ENCODE peak calls at places on chromosomes 7 and 10, in five cellular contexts. O, C, X, M and Y are unnamed samples. For H4K20me1, the result is how much of the 10 kb centered on the place peaks cover.

GRCh38 chr7:43294080-43294630 is 181.7 kb downstream of the HECW1 start:
- DNase-seq in O (no peak), C (no peak), X (peak), M (no peak), Y (peak)

GRCh38 chr7:154178890-154179289 is 126.7 kb downstream of the DPP6 start:
- DNase-seq in O (no peak), C (no peak), X (no peak), M (no peak), Y (no peak)

GRCh38 chr7:93442478-93443224 is 131.9 kb downstream of the CALCR start:
- DNase-seq in O (peak), C (no peak), X (peak), M (peak), Y (peak)

GRCh38 chr7:158955932-158956804 is 99.8 kb downstream of the DYNC2I1 start:
- DNase-seq in O (no peak), C (no peak), X (no peak), M (no peak), Y (no peak)

GRCh38 chr10:114874827-114875541 is 53.4 kb downstream of the FHIP2A start:
- DNase-seq in O (no peak), C (no peak), X (peak), M (no peak), Y (peak)

GRCh38 chr7:23529262-23529859 is 2.4 kb downstream of the TRA2A start:
- DNase-seq in O (no peak), C (no peak), X (no peak), M (no peak), Y (no peak)

GRCh38 chr10:133439517-133440461 is 14.0 kb upstream of the SCART1 start:
- DNase-seq in O (no peak), C (no peak), X (no peak), M (no peak), Y (no peak)

GRCh38 chr10:132516771-132517725 is 20.5 kb upstream of the INPP5A start:
- DNase-seq in O (no peak), C (peak), X (peak), M (no peak), Y (peak)

GRCh38 chr7:140697447-140698143 is 1.1 kb downstream of the NDUFB2 start:
- DNase-seq in O (no peak), C (no peak), X (peak), M (no peak), Y (no peak)

GRCh38 chr7:99030951-99031350 is 113.0 kb downstream of the SMURF1 start:
- DNase-seq in O (no peak), C (no peak), X (no peak), M (no peak), Y (no peak)

GRCh38 chr7:132049462-132050304 is 493.3 kb upstream of the PODXL start:
- DNase-seq in O (peak), C (no peak), X (no peak), M (peak), Y (peak)

GRCh38 chr7:30799206-30799975 is 28.2 kb downstream of the MINDY4 start:
- DNase-seq in O (no peak), C (peak), X (peak), M (peak), Y (no peak)

GRCh38 chr7:76342222-76342621 is 16.6 kb downstream of the YWHAG start:
- DNase-seq in O (no peak), C (no peak), X (no peak), M (no peak), Y (no peak)

GRCh38 chr7:30430777-30431176 is 47.8 kb downstream of the NOD1 start:
- DNase-seq in O (no peak), C (no peak), X (no peak), M (peak), Y (no peak)

GRCh38 chr7:48962821-48963505 is 38.6 kb downstream of the CDC14C start:
- DNase-seq in O (no peak), C (no peak), X (peak), M (no peak), Y (no peak)

GRCh38 chr10:7193369-7193768 is 217.5 kb downstream of the SFMBT2 start:
- DNase-seq in O (no peak), C (no peak), X (no peak), M (no peak), Y (no peak)

GRCh38 chr10:93711891-93712290 is 9.5 kb upstream of the FRA10AC1 start:
- DNase-seq in O (no peak), C (no peak), X (peak), M (no peak), Y (no peak)

GRCh38 chr7:82740246-82740848 is 296.8 kb upstream of the CACNA2D1 start:
- DNase-seq in O (peak), C (peak), X (peak), M (peak), Y (peak)

GRCh38 chr7:156578978-156579430 is 61.6 kb upstream of the RNF32 start:
- DNase-seq in O (no peak), C (no peak), X (no peak), M (no peak), Y (peak)

GRCh38 chr10:25933653-25934608 is at the start of gene MYO3A:
- DNase-seq in O (no peak), C (no peak), X (no peak), M (no peak), Y (peak)

GRCh38 chr10:125153693-125154490 is 6.5 kb downstream of the CTBP2 start:
- DNase-seq in O (no peak), C (no peak), X (peak), M (no peak), Y (peak)

GRCh38 chr10:125152646-125153368 is 7.6 kb downstream of the CTBP2 start:
- DNase-seq in O (no peak), C (no peak), X (peak), M (no peak), Y (peak)

GRCh38 chr10:125149278-125150047 is 10.9 kb downstream of the CTBP2 start:
- DNase-seq in O (no peak), C (no peak), X (peak), M (no peak), Y (peak)

GRCh38 chr10:125151824-125152634 is 8.3 kb downstream of the CTBP2 start:
- DNase-seq in O (no peak), C (no peak), X (no peak), M (no peak), Y (peak)

GRCh38 chr10:125151170-125151823 is 9.1 kb downstream of the CTBP2 start:
- DNase-seq in O (no peak), C (no peak), X (no peak), M (no peak), Y (peak)
- H4K20me1 ChIP-seq in O (under half), C (half or more), X (under half), M (under half), Y (under half)

DNA sequence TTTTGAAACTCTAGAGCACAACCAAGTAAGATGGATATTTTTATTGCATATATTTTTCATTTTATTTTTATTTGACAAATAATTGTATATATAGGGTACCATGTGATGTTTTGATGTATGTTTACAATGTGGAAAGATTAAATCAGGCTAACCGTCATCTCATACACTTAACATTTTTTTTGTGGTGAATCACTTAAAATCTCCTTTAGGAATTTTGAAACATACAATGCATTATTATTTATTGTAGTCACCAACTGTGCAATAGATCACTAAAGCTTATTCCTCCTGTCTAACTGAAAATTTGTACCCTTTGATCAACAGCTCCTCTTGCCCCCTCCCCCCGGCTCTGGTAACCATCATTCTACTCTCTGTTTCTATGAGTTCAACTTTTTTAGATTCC is 77.2 kb downstream of the DNAH11 start:
- DNase-seq in O (no peak), C (no peak), X (no peak), M (no peak), Y (no peak)
- H4K20me1 ChIP-seq in O (under half), C (under half), X (under half), M (under half), Y (under half)

DNA sequence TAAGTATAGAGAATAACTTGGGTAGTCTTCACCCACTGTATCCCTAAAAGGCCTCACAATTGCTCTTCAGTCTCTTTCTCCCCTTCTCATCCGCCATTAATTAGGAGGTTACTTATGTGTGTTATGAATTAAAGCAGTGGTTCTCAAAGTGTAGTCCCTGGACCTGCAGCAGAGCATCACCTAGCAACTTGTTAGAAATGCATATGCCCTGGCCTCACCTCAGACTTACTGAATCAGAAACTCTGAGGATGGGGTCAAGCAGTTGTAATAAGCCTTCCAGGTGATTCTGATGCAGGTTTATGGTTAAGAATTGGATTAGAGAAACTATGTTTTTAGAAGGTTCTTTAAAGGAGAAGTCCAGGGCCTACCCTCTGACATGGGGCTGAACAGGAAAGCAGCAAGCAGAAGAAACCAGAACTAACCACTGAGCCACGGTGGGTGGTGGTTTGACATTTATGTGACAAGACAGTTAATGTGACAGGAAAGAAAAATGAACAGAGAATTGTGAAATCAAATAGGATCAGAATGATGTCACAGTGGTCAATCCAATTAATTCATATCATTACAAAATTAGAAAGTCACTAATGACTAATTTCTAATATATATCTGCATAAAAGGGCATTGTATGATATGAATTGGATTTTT is 37.6 kb downstream of the ENTPD1 start:
- DNase-seq in O (no peak), C (no peak), X (no peak), M (no peak), Y (no peak)
- H4K20me1 ChIP-seq in O (under half), C (under half), X (under half), M (under half), Y (under half)

GRCh38 chr10:130495891-130496642 is 359.9 kb downstream of the GLRX3 start:
- DNase-seq in O (no peak), C (no peak), X (peak), M (no peak), Y (no peak)
- H4K20me1 ChIP-seq in O (under half), C (under half), X (under half), M (under half), Y (under half)

GRCh38 chr7:87092568-87093091 is 33.2 kb upstream of the ELAPOR2 start:
- DNase-seq in O (no peak), C (no peak), X (no peak), M (no peak), Y (no peak)
- H4K20me1 ChIP-seq in O (under half), C (under half), X (under half), M (under half), Y (under half)

GRCh38 chr7:45103958-45104843 is 7.3 kb downstream of the TBRG4 start:
- DNase-seq in O (no peak), C (no peak), X (no peak), M (no peak), Y (no peak)

GRCh38 chr7:45102785-45103712 is 8.4 kb downstream of the TBRG4 start:
- DNase-seq in O (no peak), C (no peak), X (no peak), M (no peak), Y (no peak)

GRCh38 chr7:45106820-45107219 is 4.7 kb downstream of the TBRG4 start:
- DNase-seq in O (no peak), C (no peak), X (no peak), M (no peak), Y (no peak)

GRCh38 chr7:45105588-45106188 is 5.8 kb downstream of the TBRG4 start:
- DNase-seq in O (no peak), C (no peak), X (no peak), M (no peak), Y (no peak)

DNA sequence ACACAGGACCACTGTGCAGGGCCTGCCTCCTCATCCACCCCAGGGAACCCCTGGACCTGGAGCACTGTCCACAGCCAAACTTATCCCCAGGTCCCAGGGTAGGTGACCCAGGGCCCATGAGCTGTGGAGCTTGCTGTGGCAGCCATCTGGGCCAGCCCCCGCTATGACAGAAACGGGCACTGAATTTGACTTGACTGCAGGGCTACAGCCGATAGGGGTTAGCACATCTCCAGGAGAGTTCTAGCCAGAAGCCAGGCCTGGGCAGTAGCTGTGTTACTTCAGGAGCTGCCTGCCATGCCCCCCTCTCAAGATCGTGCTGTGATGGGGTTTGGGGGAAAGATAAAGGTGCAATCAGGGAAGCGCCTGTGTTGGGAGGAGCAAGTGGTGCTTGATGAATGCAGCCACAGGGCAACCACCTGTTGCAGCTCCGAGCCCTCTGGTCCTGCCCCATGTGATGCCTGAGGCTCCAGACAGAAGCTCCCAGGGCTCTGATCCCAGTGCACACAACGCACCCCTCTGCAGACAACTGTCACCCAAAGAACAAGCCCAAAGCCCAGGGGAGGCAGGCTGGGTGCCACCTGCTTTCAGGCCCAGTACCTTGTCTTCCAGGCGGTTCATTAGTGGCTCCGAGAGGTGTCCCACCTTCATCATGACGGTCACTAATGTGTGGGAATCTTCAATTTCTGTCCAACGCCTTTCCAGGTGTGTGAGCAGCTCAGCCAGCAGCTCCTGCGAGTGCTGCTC is 6.5 kb downstream of the TBRG4 start:
- DNase-seq in O (no peak), C (no peak), X (no peak), M (no peak), Y (no peak)
- H4K20me1 ChIP-seq in O (under half), C (half or more), X (under half), M (under half), Y (under half)

DNA sequence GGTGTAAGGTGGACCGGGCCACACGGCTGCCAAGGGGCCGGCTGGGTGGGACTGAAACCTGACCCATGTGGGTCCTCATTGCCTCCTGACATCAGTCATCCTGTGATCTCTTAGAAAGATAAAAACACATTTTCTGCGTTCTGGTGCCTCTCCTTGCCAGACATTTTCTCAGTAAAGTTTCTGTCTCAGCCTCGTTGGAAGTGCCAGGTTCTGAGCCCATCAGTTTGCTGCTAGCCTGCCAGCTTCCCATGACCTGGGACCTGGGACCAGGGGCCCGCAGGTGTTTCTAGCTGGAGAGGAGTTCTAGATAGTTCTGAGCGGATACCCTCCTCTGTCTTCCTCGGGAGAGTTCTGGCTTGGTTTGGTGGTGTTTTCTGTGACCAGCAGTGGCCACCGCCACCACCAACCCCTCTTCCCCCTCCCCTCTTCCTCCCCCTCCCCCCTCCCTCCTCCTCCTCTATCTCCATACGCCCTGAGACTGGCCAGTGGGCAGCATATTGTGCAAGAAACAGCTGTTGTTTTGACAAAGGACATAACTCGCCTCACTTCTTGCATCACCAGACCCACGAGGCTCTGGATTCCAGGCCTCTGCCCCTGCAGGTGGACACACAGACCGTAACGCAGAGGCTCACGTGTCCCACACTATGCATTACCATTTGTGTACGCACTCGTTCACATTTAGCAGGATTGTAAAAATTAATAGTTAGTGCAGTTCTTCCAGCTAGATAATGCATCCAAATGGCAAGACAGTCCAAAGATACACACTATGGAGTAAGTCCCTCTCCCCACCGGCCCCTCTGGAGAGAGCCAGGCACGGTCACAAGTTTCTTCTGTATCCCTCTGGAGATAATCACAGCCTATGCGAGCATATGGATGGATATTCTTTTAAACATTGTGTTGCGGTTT is 94.6 kb downstream of the CUX1 start:
- DNase-seq in O (no peak), C (no peak), X (no peak), M (no peak), Y (no peak)
- H4K20me1 ChIP-seq in O (under half), C (under half), X (under half), M (under half), Y (under half)